ENCODE peak calls at places on chromosomes 16 and 17, in six cellular contexts. E, M, V, Z, U and R are unnamed samples.

GRCh38 chr16:28326881-28327610 is 34.7 kb downstream of the SBK1 start:
- DNase-seq in M (peak), E (peak), Z (peak), V (peak), U (peak), R (peak)

GRCh38 chr16:81524382-81524781 is 79.8 kb downstream of the CMIP start:
- DNase-seq in Z (no peak), V (no peak), U (no peak), E (no peak), M (no peak), R (no peak)

GRCh38 chr17:58617563-58617962 is 74.3 kb downstream of the TEX14 start:
- DNase-seq in Z (no peak), U (no peak), E (no peak), M (no peak), V (no peak), R (no peak)

GRCh38 chr17:17377568-17377967 is 74.4 kb downstream of the NT5M start:
- DNase-seq in U (no peak), M (no peak), Z (no peak), V (no peak), E (no peak), R (no peak)

GRCh38 chr17:13306310-13306962 is 288.6 kb upstream of the ELAC2 start:
- DNase-seq in Z (peak), U (peak), V (peak), M (peak), E (no peak), R (peak)

GRCh38 chr16:86664518-86665318 is 86.4 kb downstream of the FOXL1 start:
- DNase-seq in M (peak), V (peak), Z (peak), U (no peak), E (peak), R (no peak)

GRCh38 chr17:39328815-39329214 is 72.6 kb downstream of the FBXL20 start:
- DNase-seq in Z (no peak), E (no peak), V (no peak), U (no peak), M (no peak), R (no peak)

GRCh38 chr16:8686879-8687278 is 12.5 kb downstream of the ABAT start:
- DNase-seq in Z (no peak), E (peak), V (no peak), M (no peak), U (no peak), R (no peak)

GRCh38 chr17:81254955-81255717 is 16.0 kb downstream of the NDUFAF8 start:
- DNase-seq in M (peak), E (peak), U (peak), Z (no peak), V (peak), R (no peak)

GRCh38 chr16:57473906-57474305 is 11.4 kb downstream of the POLR2C start:
- DNase-seq in M (no peak), V (no peak), Z (no peak), U (no peak), E (no peak), R (no peak)

GRCh38 chr16:88347656-88348376 is 34.9 kb upstream of the ZNF469 start:
- DNase-seq in U (no peak), V (no peak), E (no peak), M (no peak), Z (peak), R (no peak)

GRCh38 chr16:31875112-31875803 is 1.7 kb downstream of the ZNF267 start:
- DNase-seq in E (no peak), M (no peak), U (no peak), Z (peak), V (peak), R (no peak)

GRCh38 chr17:40309031-40309937 is at the start of gene RARA:
- DNase-seq in V (no peak), U (peak), M (peak), E (peak), Z (no peak), R (peak)

GRCh38 chr17:75109047-75109406 is 742 bp upstream of the ARMC7 start:
- DNase-seq in U (no peak), M (no peak), E (no peak), V (no peak), Z (peak), R (no peak)